ENCODE peak calls at places on chromosomes 5 and 9, in five cellular contexts. Z is neuronal stem cell, E is mesendoderm, N is mesenchymal stem cell, D is trophoblast cell. P is an unnamed sample. For H3K36me3, the result is how much of the 10 kb centered on the place peaks cover.

GRCh38 chr5:59620535-59621212 is 272.9 kb downstream of the PDE4D start:
- DNase-seq in E (no peak), D (no peak), Z (no peak), N (no peak), P (no peak)

GRCh38 chr5:168312606-168313297 is 21.3 kb downstream of the WWC1 start:
- DNase-seq in N (no peak), E (no peak), Z (no peak), D (peak), P (no peak)

GRCh38 chr5:122076023-122076422 is 2.0 kb downstream of the LOX start:
- DNase-seq in D (peak), E (no peak), Z (no peak), N (peak), P (no peak)

GRCh38 chr5:138115254-138115653 is 24.0 kb downstream of the NME5 start:
- DNase-seq in D (no peak), Z (no peak), E (no peak), N (no peak), P (no peak)

GRCh38 chr5:126811515-126812198 is 34.7 kb downstream of the LMNB1 start:
- DNase-seq in D (peak), Z (no peak), E (peak), N (peak), P (peak)

GRCh38 chr9:114283551-114284111 is 39.3 kb upstream of the ORM1 start:
- DNase-seq in E (no peak), N (no peak), Z (no peak), D (no peak), P (no peak)

GRCh38 chr9:33128570-33128969 is 38.6 kb downstream of the B4GALT1 start:
- DNase-seq in N (no peak), E (no peak), D (no peak), Z (no peak), P (no peak)

GRCh38 chr9:3271157-3271556 is 254.6 kb downstream of the RFX3 start:
- DNase-seq in D (no peak), Z (no peak), N (no peak), E (no peak), P (no peak)

GRCh38 chr5:51944500-51945125 is 561.4 kb downstream of the ISL1 start:
- DNase-seq in N (no peak), D (no peak), Z (no peak), E (peak), P (no peak)

GRCh38 chr5:168881427-168882149 is 302.4 kb upstream of the PANK3 start:
- DNase-seq in Z (no peak), D (peak), E (peak), N (no peak), P (no peak)

GRCh38 chr9:76369583-76369982 is 24.6 kb downstream of the RFK start:
- DNase-seq in E (peak), Z (no peak), N (peak), D (no peak), P (peak)

GRCh38 chr5:41004931-41005330 is 66.2 kb downstream of the MROH2B start:
- DNase-seq in N (no peak), Z (no peak), D (peak), E (no peak), P (no peak)

GRCh38 chr5:122392844-122393243 is 80.8 kb downstream of the SNCAIP start:
- DNase-seq in E (no peak), D (peak), Z (no peak), N (peak), P (peak)

GRCh38 chr5:53019320-53019719 is 30.2 kb downstream of the ITGA2 start:
- DNase-seq in D (peak), Z (no peak), N (peak), E (no peak), P (peak)

GRCh38 chr5:171660438-171660837 is 125.2 kb upstream of the SMIM23 start:
- DNase-seq in Z (no peak), N (no peak), D (no peak), E (no peak), P (no peak)

GRCh38 chr9:37939575-37940095 is 35.7 kb upstream of the SLC25A51 start:
- DNase-seq in N (peak), Z (no peak), E (no peak), D (peak), P (peak)

GRCh38 chr5:153974131-153974812 is 64.4 kb downstream of the FAM114A2 start:
- DNase-seq in N (peak), Z (no peak), E (peak), D (peak), P (peak)

GRCh38 chr9:38186372-38187115 is 117.5 kb upstream of the SHB start:
- DNase-seq in E (no peak), Z (no peak), N (no peak), D (no peak), P (no peak)

GRCh38 chr5:122126177-122126701 is 3.1 kb upstream of the ZNF474 start:
- DNase-seq in E (no peak), N (peak), D (no peak), Z (no peak), P (peak)

GRCh38 chr5:146340260-146341081 is 1.8 kb downstream of the POU4F3 start:
- DNase-seq in D (peak), E (peak), Z (peak), N (peak), P (peak)

GRCh38 chr9:136686794-136687711 is at the start of gene AGPAT2:
- DNase-seq in N (peak), Z (no peak), E (peak), D (no peak), P (peak)

GRCh38 chr5:58076473-58077257 is 383.2 kb downstream of the PLK2 start:
- DNase-seq in E (no peak), Z (no peak), D (no peak), N (no peak), P (no peak)

GRCh38 chr5:112957970-112958773 is 18.4 kb upstream of the DCP2 start:
- DNase-seq in E (no peak), Z (no peak), N (peak), D (no peak), P (peak)

GRCh38 chr5:150320048-150320555 is 17.4 kb upstream of the ARSI start:
- DNase-seq in Z (no peak), D (peak), E (peak), N (peak), P (peak)

GRCh38 chr5:10478436-10478835 is 36.8 kb downstream of the ROPN1L start:
- DNase-seq in D (no peak), N (no peak), Z (no peak), E (peak), P (peak)

GRCh38 chr5:132466453-132467291 is 23.9 kb downstream of the IRF1 start:
- DNase-seq in Z (no peak), N (peak), D (peak), E (peak), P (peak)

GRCh38 chr9:36765077-36765390 is 192.3 kb downstream of the MELK start:
- DNase-seq in D (no peak), E (peak), N (no peak), Z (no peak), P (no peak)

GRCh38 chr9:98839724-98840123 is 32.3 kb downstream of the GALNT12 start:
- DNase-seq in D (no peak), N (no peak), Z (no peak), E (no peak), P (no peak)

GRCh38 chr5:17206021-17206420 is 11.4 kb upstream of the BASP1 start:
- DNase-seq in D (no peak), N (no peak), E (no peak), Z (no peak), P (no peak)

GRCh38 chr5:110996742-110997141 is 74.8 kb upstream of the TSLP start:
- DNase-seq in N (no peak), E (no peak), Z (no peak), D (no peak), P (no peak)

GRCh38 chr9:130470950-130471349 is 26.2 kb downstream of the ASS1 start:
- DNase-seq in E (no peak), N (no peak), Z (no peak), D (no peak), P (no peak)

GRCh38 chr9:130472184-130472705 is 27.5 kb downstream of the ASS1 start:
- DNase-seq in N (no peak), D (no peak), Z (no peak), E (no peak), P (no peak)

GRCh38 chr9:130468566-130468965 is 23.8 kb downstream of the ASS1 start:
- DNase-seq in D (no peak), N (no peak), E (no peak), Z (no peak), P (no peak)

GRCh38 chr9:130471411-130472183 is 26.8 kb downstream of the ASS1 start:
- DNase-seq in Z (no peak), D (no peak), E (no peak), N (no peak), P (no peak)

GRCh38 chr9:130470269-130470668 is 25.5 kb downstream of the ASS1 start:
- DNase-seq in E (no peak), N (no peak), Z (no peak), D (no peak), P (no peak)
- H3K36me3 ChIP-seq in E (under half), N (half or more), Z (under half), D (under half), P (under half)

DNA sequence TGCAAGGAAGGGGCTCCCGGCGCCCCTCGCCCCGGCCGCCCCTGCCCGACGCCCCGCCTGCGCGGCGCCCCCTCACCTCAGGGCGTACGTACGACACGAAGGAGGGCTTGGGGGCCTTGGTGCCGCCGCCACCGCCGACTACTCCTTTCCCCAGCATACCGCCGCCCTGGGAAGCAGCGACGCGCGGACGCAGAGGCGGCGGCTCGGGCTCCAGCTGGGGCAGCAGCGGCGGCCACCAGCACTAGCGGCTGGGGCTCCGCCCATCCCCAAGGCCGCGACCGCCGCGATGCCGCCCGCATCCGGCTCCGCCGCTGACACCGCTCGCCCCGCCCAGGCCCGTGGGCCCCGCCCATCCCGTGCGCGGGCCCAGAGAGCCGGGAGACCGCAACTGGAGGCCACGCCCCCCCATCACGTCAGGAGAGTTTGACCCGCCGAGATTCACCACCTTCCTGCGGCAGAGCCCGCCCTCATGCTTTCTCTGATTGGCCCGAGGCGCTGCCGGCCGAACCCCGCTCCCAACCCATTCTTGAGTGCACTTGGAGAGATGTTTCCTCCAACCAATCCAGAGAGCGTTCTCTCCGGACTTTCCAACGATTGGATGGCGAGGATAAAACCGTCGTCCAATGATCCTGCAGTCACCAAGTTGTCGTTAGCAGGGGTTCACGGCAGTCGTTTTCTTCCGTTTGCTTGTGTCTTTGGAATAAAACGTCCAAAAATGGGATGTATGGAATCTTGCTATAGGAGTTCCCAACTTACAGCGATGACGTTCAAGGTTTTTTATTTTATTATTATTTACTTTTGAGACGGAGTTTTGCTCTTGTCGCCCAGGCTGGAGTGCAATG is at the start of gene MTMR12:
- DNase-seq in D (peak), E (peak), N (peak), Z (peak), P (peak)
- H4K8ac ChIP-seq in D (peak), E (peak), N (peak), Z (no peak), P (peak)

GRCh38 chr9:130956636-130957450 is 17.8 kb upstream of the FIBCD1 start:
- DNase-seq in D (no peak), N (no peak), Z (no peak), E (no peak), P (no peak)
- H3K27ac ChIP-seq in D (no peak), N (no peak), Z (no peak), E (no peak), P (no peak)

DNA sequence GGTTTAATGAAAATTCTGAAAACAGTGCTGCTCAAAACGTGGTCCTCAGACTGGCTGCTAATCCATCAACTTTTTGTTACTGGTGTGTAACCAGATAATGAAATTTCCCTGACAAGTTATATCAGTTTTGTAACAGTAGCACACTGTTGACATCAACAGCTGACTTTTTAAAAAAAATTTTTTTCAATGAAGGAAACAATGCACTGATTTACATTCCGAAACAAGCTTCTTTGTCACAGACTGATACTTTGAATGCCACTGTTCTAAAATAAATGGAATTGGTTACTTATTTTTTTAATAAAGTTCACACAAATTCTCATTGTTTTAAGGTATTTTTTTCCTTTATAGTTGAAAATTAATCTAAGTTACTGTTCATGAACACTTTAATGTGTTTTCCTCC is 169.1 kb downstream of the NIPBL start:
- DNase-seq in N (no peak), D (no peak), Z (no peak), E (no peak), P (no peak)
- H3K36me3 ChIP-seq in N (half or more), D (under half), Z (half or more), E (under half), P (under half)

P was measured in IMR-90.